ENCODE peak calls at places on chromosomes 6 and 20, in ten cellular contexts. Y is lower lobe of right lung, A is kidney epithelial cell, S is foreskin fibroblast, D is astrocyte of the cerebellum, U is astrocyte of the spinal cord, L is esophagus squamous epithelium, R is cardiac muscle cell, O is PC-9, F is GM12865. I is an unnamed sample.

GRCh38 chr6:79034865-79035264 is 43.2 kb downstream of the PHIP start:
- DNase-seq in Y (no peak), A (no peak), S (no peak), D (no peak), U (peak; percentile 6), L (no peak), R (no peak), O (no peak), F (peak; percentile 35), I (peak; percentile 13)

GRCh38 chr6:82989891-82990290 is 75.8 kb downstream of the UBE3D start:
- DNase-seq in Y (no peak), A (no peak), S (no peak), D (no peak), U (no peak), L (no peak), R (no peak), O (no peak), F (no peak), I (no peak)

GRCh38 chr20:51326241-51326819 is 216.2 kb downstream of the NFATC2 start:
- DNase-seq in Y (peak; percentile 61), A (no peak), S (peak; percentile 33), D (no peak), U (no peak), L (no peak), R (peak; percentile 70), O (no peak), F (peak; percentile 10), I (peak; percentile 59)

GRCh38 chr20:47346172-47346571 is 10.3 kb downstream of the ZMYND8 start:
- DNase-seq in Y (peak; percentile 29), A (no peak), S (no peak), D (no peak), U (no peak), L (no peak), R (no peak), O (no peak), F (no peak), I (no peak)

GRCh38 chr20:8242827-8243764 is 111.0 kb downstream of the PLCB1 start:
- DNase-seq in Y (no peak), A (no peak), S (no peak), D (no peak), U (no peak), L (no peak), R (peak; percentile 70), O (no peak), F (no peak), I (no peak)

GRCh38 chr20:11716239-11716944 is 201.3 kb upstream of the BTBD3 start:
- DNase-seq in Y (no peak), A (peak; percentile 76), S (peak; percentile 74), D (peak; percentile 97), U (peak; percentile 96), L (no peak), R (peak; percentile 57), O (peak; percentile 12), F (peak; percentile 0), I (peak; percentile 32)

GRCh38 chr6:86586195-86586594 is 351.1 kb upstream of the HTR1E start:
- DNase-seq in Y (no peak), A (no peak), S (no peak), D (no peak), U (no peak), L (no peak), R (no peak), O (no peak), F (no peak), I (no peak)

GRCh38 chr6:44228031-44228430 is 4.6 kb downstream of the SLC29A1 start:
- DNase-seq in Y (no peak), A (no peak), S (no peak), D (no peak), U (no peak), L (no peak), R (no peak), O (no peak), F (no peak), I (no peak)

GRCh38 chr6:110326609-110327008 is 31.5 kb downstream of the METTL24 start:
- DNase-seq in Y (no peak), A (no peak), S (no peak), D (no peak), U (no peak), L (no peak), R (no peak), O (no peak), F (no peak), I (no peak)

GRCh38 chr6:25606151-25606550 is 45.9 kb upstream of the SCGN start:
- DNase-seq in Y (no peak), A (no peak), S (no peak), D (no peak), U (no peak), L (no peak), R (no peak), O (no peak), F (no peak), I (no peak)

GRCh38 chr6:114087496-114087895 is 116.5 kb upstream of the HDAC2 start:
- DNase-seq in Y (no peak), A (no peak), S (no peak), D (no peak), U (no peak), L (no peak), R (no peak), O (no peak), F (no peak), I (peak; percentile 3)

GRCh38 chr6:31462964-31463940 is 34.7 kb upstream of the MICB start:
- DNase-seq in Y (peak; percentile 88), A (peak; percentile 54), S (no peak), D (peak; percentile 58), U (peak; percentile 60), L (peak; percentile 30), R (peak; percentile 88), O (peak; percentile 88), F (peak; percentile 95), I (peak; percentile 93)

GRCh38 chr6:24899647-24900325 is 36.0 kb downstream of the RIPOR2 start:
- DNase-seq in Y (no peak), A (no peak), S (no peak), D (peak; percentile 15), U (peak; percentile 12), L (no peak), R (peak; percentile 55), O (no peak), F (peak; percentile 58), I (no peak)

GRCh38 chr6:37648465-37649330 is 49.0 kb downstream of the MDGA1 start:
- DNase-seq in Y (no peak), A (no peak), S (no peak), D (no peak), U (no peak), L (no peak), R (peak; percentile 46), O (peak; percentile 85), F (no peak), I (peak; percentile 84)
- H3K4me3 ChIP-seq in Y (peak overlapping the region; percentile 30), A (no peak overlapping the region), S (no peak overlapping the region), D (no peak overlapping the region), U (no peak overlapping the region), L (peak overlapping the region; percentile 18), R (no peak overlapping the region), O (peak overlapping the region; percentile 65), F (no peak overlapping the region), I (peak overlapping the region; percentile 19)

DNA sequence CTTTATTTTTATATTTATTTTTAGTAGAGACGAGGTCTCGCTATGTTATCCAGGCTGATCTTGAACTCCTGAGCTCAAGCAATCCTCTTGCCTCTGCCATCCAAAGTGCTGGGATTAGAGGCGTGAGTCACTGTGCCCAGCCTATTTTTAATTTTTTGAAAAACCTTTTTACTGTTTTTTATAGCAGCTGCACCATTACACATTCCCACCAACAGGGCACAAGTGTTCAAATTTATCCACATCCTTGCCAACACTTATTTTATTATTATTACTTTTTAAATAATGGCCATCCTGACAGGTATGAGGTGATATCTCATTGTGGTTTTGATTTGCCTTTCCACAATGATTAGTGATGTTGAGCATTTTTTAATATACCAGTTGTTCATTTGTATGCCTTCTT is 42.5 kb downstream of the PACSIN1 start:
- DNase-seq in Y (no peak), A (no peak), S (no peak), D (no peak), U (no peak), L (no peak), R (no peak), O (no peak), F (no peak), I (no peak)
- TF ChIP-seq CTCF in Y (no peak), A (no peak), S (no peak), D (no peak), U (no peak), L (no peak), R (peak; percentile 4), O (peak; percentile 27), F (no peak), I (no peak)

GRCh38 chr6:116375262-116375661 is 4.5 kb downstream of the DSE start:
- DNase-seq in Y (no peak), A (no peak), S (no peak), D (no peak), U (no peak), L (no peak), R (no peak), O (no peak), F (no peak), I (no peak)

GRCh38 chr6:116373940-116374339 is 3.2 kb downstream of the DSE start:
- DNase-seq in Y (no peak), A (no peak), S (no peak), D (no peak), U (no peak), L (no peak), R (no peak), O (no peak), F (no peak), I (peak; percentile 92)

GRCh38 chr6:116374586-116374985 is 3.8 kb downstream of the DSE start:
- DNase-seq in Y (no peak), A (no peak), S (no peak), D (no peak), U (no peak), L (no peak), R (no peak), O (no peak), F (no peak), I (peak; percentile 49)

GRCh38 chr6:116371384-116372209 is 850 bp downstream of the DSE start:
- DNase-seq in Y (peak; percentile 75), A (no peak), S (peak; percentile 93), D (peak; percentile 85), U (peak; percentile 94), L (peak; percentile 15), R (peak; percentile 92), O (peak; percentile 81), F (peak; percentile 50), I (peak; percentile 96)

GRCh38 chr6:116373300-116373699 is 2.6 kb downstream of the DSE start:
- DNase-seq in Y (no peak), A (no peak), S (no peak), D (no peak), U (no peak), L (no peak), R (no peak), O (no peak), F (no peak), I (peak; percentile 79)
- H3K4me3 ChIP-seq in Y (no peak overlapping the region), A (no peak overlapping the region), S (no peak overlapping the region), D (no peak overlapping the region), U (no peak overlapping the region), L (no peak overlapping the region), R (no peak overlapping the region), O (no peak overlapping the region), F (no peak overlapping the region), I (peak overlapping the region; percentile 23)

DNA sequence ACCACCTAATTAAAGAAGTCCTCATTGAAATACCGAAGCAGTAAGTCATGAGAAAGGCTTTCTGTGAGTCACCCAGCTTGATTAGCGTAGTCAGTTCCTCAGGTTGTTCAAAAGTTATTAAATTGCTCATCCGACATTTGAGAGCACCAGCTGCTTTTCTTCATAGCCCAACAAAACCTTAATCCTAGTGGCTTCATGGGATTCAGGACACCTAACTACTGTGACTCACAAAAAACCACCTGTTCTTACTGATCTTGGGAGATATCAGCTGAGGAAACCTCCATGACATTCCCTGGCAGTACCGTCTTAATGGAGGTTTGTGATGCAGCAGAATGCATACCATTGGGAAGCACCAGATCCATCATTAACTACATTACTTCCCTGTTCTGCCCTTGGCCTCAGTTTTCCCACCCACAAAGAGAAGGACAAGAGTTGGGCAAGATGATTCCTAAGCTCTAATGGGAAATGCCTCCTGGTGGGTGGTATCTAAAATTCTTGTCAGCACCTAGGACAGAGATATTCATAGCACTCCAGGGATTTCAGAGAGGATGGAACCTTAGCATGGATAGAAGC is 103.8 kb downstream of the KHDC1L start:
- DNase-seq in Y (no peak), A (peak; percentile 5), S (no peak), D (peak; percentile 36), U (peak; percentile 58), L (no peak), R (peak; percentile 65), O (no peak), F (no peak), I (peak; percentile 80)
- TF ChIP-seq CTCF in Y (no peak), A (peak; percentile 24), S (peak; percentile 33), D (peak; percentile 33), U (peak; percentile 31), L (no peak), R (peak; percentile 17), O (no peak), F (no peak), I (peak; percentile 48)

I was measured in epithelial cell of esophagus.